ENCODE peak calls at places on chromosomes 11 and 22, in five cellular contexts. One of them, this sample, is unnamed.

GRCh38 chr11:61718613-61719302 is 33.7 kb upstream of the MYRF start:
- DNase-seq in mammary epithelial cell: no peak
- DNase-seq in endothelial cell of umbilical vein: peak
- DNase-seq in neuronal stem cell: peak
- DNase-seq in MM.1S: no peak
- DNase-seq in this sample: peak

GRCh38 chr11:66768088-66768521 is 39.1 kb upstream of the SPTBN2 start:
- DNase-seq in MM.1S: no peak
- DNase-seq in mammary epithelial cell: peak
- DNase-seq in neuronal stem cell: no peak
- DNase-seq in endothelial cell of umbilical vein: no peak
- DNase-seq in this sample: peak

GRCh38 chr11:86249307-86250098 is 5.0 kb downstream of the EED start:
- DNase-seq in neuronal stem cell: no peak
- DNase-seq in MM.1S: no peak
- DNase-seq in mammary epithelial cell: no peak
- DNase-seq in endothelial cell of umbilical vein: peak
- DNase-seq in this sample: no peak

GRCh38 chr11:27977031-27977430 is 130.9 kb downstream of the KIF18A start:
- DNase-seq in endothelial cell of umbilical vein: no peak
- DNase-seq in MM.1S: no peak
- DNase-seq in mammary epithelial cell: peak
- DNase-seq in neuronal stem cell: no peak
- DNase-seq in this sample: no peak

GRCh38 chr11:134562941-134563471 is 151.0 kb upstream of the B3GAT1 start:
- DNase-seq in mammary epithelial cell: no peak
- DNase-seq in endothelial cell of umbilical vein: no peak
- DNase-seq in neuronal stem cell: no peak
- DNase-seq in MM.1S: no peak
- DNase-seq in this sample: no peak

GRCh38 chr11:6755303-6755952 is 16.3 kb downstream of the OR2AG2 start:
- DNase-seq in endothelial cell of umbilical vein: peak
- DNase-seq in neuronal stem cell: peak
- DNase-seq in MM.1S: peak
- DNase-seq in mammary epithelial cell: peak
- DNase-seq in this sample: peak

GRCh38 chr11:111359223-111360149 is 19.6 kb downstream of the POU2AF1 start:
- DNase-seq in mammary epithelial cell: peak
- DNase-seq in endothelial cell of umbilical vein: no peak
- DNase-seq in MM.1S: no peak
- DNase-seq in neuronal stem cell: no peak
- DNase-seq in this sample: no peak

GRCh38 chr11:62646825-62647608 is 604 bp upstream of the GANAB start:
- DNase-seq in endothelial cell of umbilical vein: no peak
- DNase-seq in mammary epithelial cell: no peak
- DNase-seq in neuronal stem cell: no peak
- DNase-seq in MM.1S: no peak
- DNase-seq in this sample: no peak

GRCh38 chr11:66809592-66809991 is 33.6 kb upstream of the RCE1 start:
- DNase-seq in neuronal stem cell: no peak
- DNase-seq in MM.1S: no peak
- DNase-seq in endothelial cell of umbilical vein: no peak
- DNase-seq in mammary epithelial cell: no peak
- DNase-seq in this sample: no peak

GRCh38 chr11:100562102-100562501 is 125.0 kb upstream of the ARHGAP42 start:
- DNase-seq in neuronal stem cell: no peak
- DNase-seq in MM.1S: no peak
- DNase-seq in endothelial cell of umbilical vein: peak
- DNase-seq in mammary epithelial cell: peak
- DNase-seq in this sample: peak

GRCh38 chr11:112366777-112367176 is 106.1 kb upstream of the PLET1 start:
- DNase-seq in MM.1S: no peak
- DNase-seq in mammary epithelial cell: no peak
- DNase-seq in neuronal stem cell: no peak
- DNase-seq in endothelial cell of umbilical vein: no peak
- DNase-seq in this sample: no peak

GRCh38 chr11:59283825-59284772 is 71.4 kb upstream of the MPEG1 start:
- DNase-seq in MM.1S: peak
- DNase-seq in neuronal stem cell: peak
- DNase-seq in mammary epithelial cell: peak
- DNase-seq in endothelial cell of umbilical vein: peak
- DNase-seq in this sample: peak

GRCh38 chr22:37906364-37907008 is 389 bp downstream of the MICALL1 start:
- DNase-seq in neuronal stem cell: no peak
- DNase-seq in endothelial cell of umbilical vein: no peak
- DNase-seq in mammary epithelial cell: no peak
- DNase-seq in MM.1S: peak
- DNase-seq in this sample: peak

GRCh38 chr11:34749666-34750659 is 129.1 kb downstream of the EHF start:
- DNase-seq in MM.1S: no peak
- DNase-seq in mammary epithelial cell: peak
- DNase-seq in neuronal stem cell: no peak
- DNase-seq in endothelial cell of umbilical vein: no peak
- DNase-seq in this sample: peak

GRCh38 chr11:31770011-31770410 is 41.1 kb downstream of the PAX6 start:
- DNase-seq in mammary epithelial cell: no peak
- DNase-seq in MM.1S: no peak
- DNase-seq in neuronal stem cell: no peak
- DNase-seq in endothelial cell of umbilical vein: no peak
- DNase-seq in this sample: no peak

GRCh38 chr11:57514538-57515331 is 767 bp downstream of the SLC43A1 start:
- DNase-seq in endothelial cell of umbilical vein: peak
- DNase-seq in neuronal stem cell: no peak
- DNase-seq in MM.1S: no peak
- DNase-seq in mammary epithelial cell: no peak
- DNase-seq in this sample: peak
- H3K9ac ChIP-seq in endothelial cell of umbilical vein: peak
- H3K9ac ChIP-seq in neuronal stem cell: peak
- H3K9ac ChIP-seq in MM.1S: peak
- H3K9ac ChIP-seq in mammary epithelial cell: no peak
- H3K9ac ChIP-seq in this sample: peak

GRCh38 chr11:119205080-119205479 is 1.1 kb upstream of the CBL start:
- DNase-seq in endothelial cell of umbilical vein: no peak
- DNase-seq in neuronal stem cell: no peak
- DNase-seq in MM.1S: no peak
- DNase-seq in mammary epithelial cell: no peak
- DNase-seq in this sample: no peak
- H3K9ac ChIP-seq in endothelial cell of umbilical vein: peak
- H3K9ac ChIP-seq in neuronal stem cell: no peak
- H3K9ac ChIP-seq in MM.1S: peak
- H3K9ac ChIP-seq in mammary epithelial cell: no peak
- H3K9ac ChIP-seq in this sample: peak

GRCh38 chr11:46249103-46249942 is 28.1 kb upstream of the CREB3L1 start:
- DNase-seq in neuronal stem cell: no peak
- DNase-seq in mammary epithelial cell: no peak
- DNase-seq in endothelial cell of umbilical vein: no peak
- DNase-seq in MM.1S: no peak
- DNase-seq in this sample: no peak
- H3K9ac ChIP-seq in neuronal stem cell: no peak
- H3K9ac ChIP-seq in mammary epithelial cell: no peak
- H3K9ac ChIP-seq in endothelial cell of umbilical vein: no peak
- H3K9ac ChIP-seq in MM.1S: no peak
- H3K9ac ChIP-seq in this sample: peak

DNA sequence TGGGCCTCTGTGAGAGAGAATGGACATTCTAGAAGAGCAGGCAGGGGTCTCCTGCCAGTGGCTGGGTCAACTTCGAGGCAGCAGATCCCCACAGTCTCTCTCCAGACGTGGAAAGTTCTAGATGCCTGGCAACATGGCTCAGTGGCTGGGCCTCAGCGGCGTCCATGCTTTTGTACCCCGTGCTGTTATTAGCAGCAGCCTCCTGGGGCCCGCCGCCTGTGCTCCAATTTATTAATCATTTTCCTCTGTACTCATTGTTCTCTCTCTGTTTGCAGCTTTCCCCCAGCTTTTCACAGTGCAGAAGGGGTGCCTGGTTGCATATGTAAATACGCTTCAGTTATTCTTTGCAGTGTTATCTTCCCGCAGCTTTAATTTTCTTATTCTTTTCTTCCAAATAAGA is 515.1 kb downstream of the TBC1D22A start:
- DNase-seq in neuronal stem cell: no peak
- DNase-seq in MM.1S: no peak
- DNase-seq in mammary epithelial cell: no peak
- DNase-seq in endothelial cell of umbilical vein: no peak
- DNase-seq in this sample: no peak
- H3K9ac ChIP-seq in neuronal stem cell: no peak
- H3K9ac ChIP-seq in MM.1S: no peak
- H3K9ac ChIP-seq in mammary epithelial cell: no peak
- H3K9ac ChIP-seq in endothelial cell of umbilical vein: no peak
- H3K9ac ChIP-seq in this sample: no peak

DNA sequence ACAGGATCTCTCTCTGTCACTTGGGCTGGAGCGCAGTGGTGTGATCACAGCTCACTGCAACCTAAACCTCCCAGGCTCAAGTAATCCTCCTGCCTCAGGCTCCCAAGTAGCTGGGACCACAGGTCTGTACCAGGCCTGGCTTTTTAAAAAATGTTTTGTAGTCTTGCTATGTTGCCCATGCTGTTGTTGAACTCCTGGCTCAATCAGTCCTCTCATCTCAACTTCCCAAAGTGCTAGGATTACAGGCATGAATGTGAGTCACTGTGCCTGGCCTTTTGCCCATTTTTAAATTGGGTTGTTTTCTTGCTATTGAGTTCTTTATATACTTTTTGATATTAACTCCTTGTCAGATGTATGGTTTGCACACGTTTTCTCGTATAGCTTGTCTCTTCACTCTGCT is 33.0 kb upstream of the PITPNB start:
- DNase-seq in neuronal stem cell: no peak
- DNase-seq in endothelial cell of umbilical vein: peak
- DNase-seq in MM.1S: no peak
- DNase-seq in mammary epithelial cell: no peak
- DNase-seq in this sample: peak
- H3K9ac ChIP-seq in neuronal stem cell: no peak
- H3K9ac ChIP-seq in endothelial cell of umbilical vein: no peak
- H3K9ac ChIP-seq in MM.1S: no peak
- H3K9ac ChIP-seq in mammary epithelial cell: no peak
- H3K9ac ChIP-seq in this sample: no peak

This sample was measured in adipocyte.